ENCODE peak calls at places on chromosomes 3 and 15, in five cellular contexts. One of them, this sample, is unnamed.
A peak's percentile ranks its signal among the peaks of the same experiment; 100 is the strongest.

GRCh38 chr3:11282250-11283125 is 10.3 kb downstream of the ATG7 start:
- DNase-seq in HCEC 1CT: no peak
- DNase-seq in astrocyte: no peak
- DNase-seq in Daoy: no peak
- DNase-seq in CD4-positive, alpha-beta T cell: no peak
- DNase-seq in this sample: no peak

GRCh38 chr3:73490453-73491311 is 134.1 kb downstream of the PDZRN3 start:
- DNase-seq in CD4-positive, alpha-beta T cell: no peak
- DNase-seq in Daoy: no peak
- DNase-seq in astrocyte: peak; percentile 55
- DNase-seq in HCEC 1CT: no peak
- DNase-seq in this sample: peak; percentile 73

GRCh38 chr15:29800441-29801366 is 21.6 kb downstream of the TJP1 start:
- DNase-seq in Daoy: no peak
- DNase-seq in astrocyte: no peak
- DNase-seq in HCEC 1CT: no peak
- DNase-seq in CD4-positive, alpha-beta T cell: no peak
- DNase-seq in this sample: no peak

GRCh38 chr3:186589115-186589514 is 18.6 kb downstream of the DNAJB11 start:
- DNase-seq in Daoy: no peak
- DNase-seq in HCEC 1CT: peak; percentile 16
- DNase-seq in astrocyte: no peak
- DNase-seq in CD4-positive, alpha-beta T cell: no peak
- DNase-seq in this sample: no peak

GRCh38 chr3:102483556-102483955 is 48.7 kb downstream of the ZPLD1 start:
- DNase-seq in Daoy: no peak
- DNase-seq in astrocyte: no peak
- DNase-seq in CD4-positive, alpha-beta T cell: no peak
- DNase-seq in HCEC 1CT: no peak
- DNase-seq in this sample: no peak

GRCh38 chr3:172918165-172918564 is 167.6 kb downstream of the ECT2 start:
- DNase-seq in astrocyte: peak; percentile 71
- DNase-seq in Daoy: peak; percentile 54
- DNase-seq in CD4-positive, alpha-beta T cell: no peak
- DNase-seq in HCEC 1CT: no peak
- DNase-seq in this sample: no peak

GRCh38 chr3:14124223-14124614 is 451 bp downstream of the CHCHD4 start:
- DNase-seq in HCEC 1CT: peak; percentile 53
- DNase-seq in CD4-positive, alpha-beta T cell: peak; percentile 65
- DNase-seq in Daoy: peak; percentile 65
- DNase-seq in astrocyte: no peak
- DNase-seq in this sample: peak; percentile 64

GRCh38 chr3:170584585-170585007 is 1.3 kb downstream of the SLC7A14 start:
- DNase-seq in Daoy: peak; percentile 85
- DNase-seq in HCEC 1CT: peak; percentile 23
- DNase-seq in astrocyte: peak; percentile 39
- DNase-seq in CD4-positive, alpha-beta T cell: peak; percentile 50
- DNase-seq in this sample: peak; percentile 73

GRCh38 chr15:33865416-33865815 is 102.9 kb upstream of the CHRM5 start:
- DNase-seq in astrocyte: peak; percentile 65
- DNase-seq in Daoy: peak; percentile 48
- DNase-seq in HCEC 1CT: peak; percentile 24
- DNase-seq in CD4-positive, alpha-beta T cell: no peak
- DNase-seq in this sample: no peak

GRCh38 chr15:98668566-98669308 is 20.4 kb downstream of the IGF1R start:
- DNase-seq in CD4-positive, alpha-beta T cell: no peak
- DNase-seq in astrocyte: peak; percentile 75
- DNase-seq in HCEC 1CT: peak; percentile 76
- DNase-seq in Daoy: peak; percentile 17
- DNase-seq in this sample: no peak

GRCh38 chr3:156837130-156837529 is 11.0 kb downstream of the LEKR1 start:
- DNase-seq in astrocyte: peak; percentile 33
- DNase-seq in CD4-positive, alpha-beta T cell: no peak
- DNase-seq in Daoy: peak; percentile 39
- DNase-seq in HCEC 1CT: peak; percentile 72
- DNase-seq in this sample: no peak

GRCh38 chr3:102069211-102069662 is 219.9 kb downstream of the NFKBIZ start:
- DNase-seq in Daoy: peak; percentile 36
- DNase-seq in HCEC 1CT: peak; percentile 88
- DNase-seq in CD4-positive, alpha-beta T cell: no peak
- DNase-seq in astrocyte: peak; percentile 79
- DNase-seq in this sample: no peak

GRCh38 chr15:90160781-90161727 is 40.1 kb upstream of the SEMA4B start:
- DNase-seq in astrocyte: no peak
- DNase-seq in Daoy: no peak
- DNase-seq in HCEC 1CT: no peak
- DNase-seq in CD4-positive, alpha-beta T cell: no peak
- DNase-seq in this sample: no peak